ENCODE peak calls at places on chromosomes 6 and 20, in eight cellular contexts. B is NCI-H345; G is KBM-7; E is M059J; J is RPMI7951; I is stimulated activated naive CD8-positive, alpha-beta T cell treated with anti-CD3 and anti-CD28 coated beads, Interleukin-15, Interleukin-2, amounts not matched to agents 100 U/mL and 50 U/mL, for 24 hours; M is stromal cell of bone marrow; W is LoVo. F is an unnamed sample.

GRCh38 chr6:127515234-127515793 is 3.8 kb downstream of the MTCL3 start:
- DNase-seq in W (no peak), J (no peak), I (no peak), G (peak), E (no peak), B (peak), M (no peak), F (no peak)

GRCh38 chr6:111201764-111202163 is 114.5 kb downstream of the SLC16A10 start:
- DNase-seq in E (no peak), B (no peak), M (no peak), W (no peak), I (no peak), G (peak), J (no peak), F (no peak)

GRCh38 chr6:134925800-134926199 is 24.1 kb downstream of the ALDH8A1 start:
- DNase-seq in B (no peak), J (no peak), G (no peak), I (no peak), W (no peak), E (no peak), M (peak), F (no peak)

GRCh38 chr6:24052632-24053031 is 73.4 kb upstream of the NRSN1 start:
- DNase-seq in M (no peak), J (no peak), B (no peak), G (no peak), I (no peak), W (no peak), E (no peak), F (no peak)

GRCh38 chr6:109483744-109484075 is 691 bp upstream of the ZBTB24 start:
- DNase-seq in E (no peak), M (no peak), W (no peak), I (no peak), G (no peak), J (no peak), B (no peak), F (no peak)

GRCh38 chr6:39357998-39358686 is 35.6 kb upstream of the KCNK16 start:
- DNase-seq in M (no peak), W (no peak), G (no peak), E (peak), J (peak), B (peak), I (no peak), F (no peak)

GRCh38 chr20:64119681-64120341 is 12.4 kb upstream of the NPBWR2 start:
- DNase-seq in M (no peak), B (no peak), E (no peak), I (no peak), G (no peak), W (no peak), J (no peak), F (no peak)

GRCh38 chr20:20229595-20229994 is 138.3 kb upstream of the INSM1 start:
- DNase-seq in I (no peak), G (no peak), E (peak), J (peak), W (no peak), M (no peak), B (no peak), F (no peak)

GRCh38 chr6:43900560-43901329 is 130.7 kb downstream of the VEGFA start:
- DNase-seq in B (peak), J (no peak), E (no peak), G (no peak), I (no peak), M (peak), W (no peak), F (no peak)

GRCh38 chr6:116100419-116101297 is at the start of gene NT5DC1:
- DNase-seq in E (peak), J (peak), G (peak), I (peak), M (peak), W (peak), B (peak), F (peak)

GRCh38 chr20:23021541-23021940 is 13.6 kb upstream of the SSTR4 start:
- DNase-seq in J (no peak), M (no peak), W (no peak), B (no peak), G (no peak), I (no peak), E (no peak), F (no peak)

GRCh38 chr6:137547601-137548000 is 53.4 kb upstream of the OLIG3 start:
- DNase-seq in B (no peak), G (no peak), W (no peak), E (no peak), I (no peak), M (no peak), J (no peak), F (no peak)

GRCh38 chr20:45405566-45406259 is 2.4 kb upstream of the DBNDD2 start:
- DNase-seq in B (no peak), G (no peak), I (peak), E (peak), W (no peak), J (no peak), M (no peak), F (no peak)

GRCh38 chr6:26273673-26274595 is 91.1 kb upstream of the BTN3A2 start:
- DNase-seq in W (no peak), I (no peak), B (no peak), J (peak), E (peak), M (no peak), G (peak), F (no peak)

GRCh38 chr6:116941727-116942126 is 64.7 kb downstream of the RFX6 start:
- DNase-seq in J (peak), G (no peak), M (no peak), I (no peak), E (no peak), B (no peak), W (no peak), F (no peak)

GRCh38 chr6:11221623-11222384 is 10.7 kb downstream of the NEDD9 start:
- DNase-seq in J (no peak), G (no peak), W (no peak), E (no peak), M (no peak), B (no peak), I (no peak), F (no peak)

GRCh38 chr6:151325075-151326050 is 66.0 kb downstream of the ZBTB2 start:
- DNase-seq in E (peak), I (peak), G (peak), M (peak), B (no peak), W (peak), J (peak), F (peak)

GRCh38 chr6:5401845-5402738 is 140.8 kb downstream of the FARS2 start:
- DNase-seq in G (peak), E (peak), B (no peak), M (no peak), I (no peak), J (no peak), W (peak), F (no peak)

GRCh38 chr6:5084787-5085637 is at the start of gene PPP1R3G:
- DNase-seq in W (no peak), G (peak), M (peak), B (no peak), E (peak), I (peak), J (peak), F (peak)